ENCODE peak calls at places on chromosomes 11 and 22, in four cellular contexts. One of them, this sample, is unnamed.

GRCh38 chr11:68825603-68826002 is 16.1 kb downstream of the CPT1A start:
- DNase-seq in upper lobe of left lung: peak; percentile 70
- DNase-seq in stomach: peak; percentile 74
- DNase-seq in GM12891: no peak
- DNase-seq in this sample: no peak

GRCh38 chr11:70490208-70490607 is 91.9 kb downstream of the CTTN start:
- DNase-seq in GM12891: no peak
- DNase-seq in stomach: no peak
- DNase-seq in upper lobe of left lung: no peak
- DNase-seq in this sample: peak; percentile 45

GRCh38 chr11:10139081-10139480 is 154.9 kb downstream of the SBF2 start:
- DNase-seq in stomach: no peak
- DNase-seq in GM12891: no peak
- DNase-seq in upper lobe of left lung: no peak
- DNase-seq in this sample: no peak

GRCh38 chr11:7612661-7613393 is 60.5 kb downstream of the CYB5R2 start:
- DNase-seq in stomach: peak; percentile 62
- DNase-seq in GM12891: no peak
- DNase-seq in upper lobe of left lung: no peak
- DNase-seq in this sample: no peak

GRCh38 chr11:25200925-25201324 is 704.1 kb downstream of the LUZP2 start:
- DNase-seq in stomach: no peak
- DNase-seq in upper lobe of left lung: no peak
- DNase-seq in GM12891: no peak
- DNase-seq in this sample: no peak

GRCh38 chr11:19511413-19512183 is 201.0 kb upstream of the NAV2 start:
- DNase-seq in stomach: peak; percentile 46
- DNase-seq in upper lobe of left lung: no peak
- DNase-seq in GM12891: no peak
- DNase-seq in this sample: no peak

GRCh38 chr22:42074153-42074750 is at the start of gene PHETA2:
- DNase-seq in upper lobe of left lung: peak; percentile 58
- DNase-seq in stomach: peak; percentile 61
- DNase-seq in GM12891: no peak
- DNase-seq in this sample: peak; percentile 43

GRCh38 chr11:74989269-74989655 is 529 bp downstream of the NEU3 start:
- DNase-seq in upper lobe of left lung: no peak
- DNase-seq in GM12891: no peak
- DNase-seq in stomach: no peak
- DNase-seq in this sample: no peak

GRCh38 chr11:12552677-12553076 is 121.5 kb upstream of the TEAD1 start:
- DNase-seq in GM12891: no peak
- DNase-seq in upper lobe of left lung: no peak
- DNase-seq in stomach: no peak
- DNase-seq in this sample: no peak

GRCh38 chr22:28017558-28017820 is 98.4 kb upstream of the PITPNB start:
- DNase-seq in upper lobe of left lung: no peak
- DNase-seq in stomach: no peak
- DNase-seq in GM12891: no peak
- DNase-seq in this sample: no peak

GRCh38 chr11:109747839-109748238 is 325.8 kb downstream of the C11orf87 start:
- DNase-seq in stomach: no peak
- DNase-seq in upper lobe of left lung: peak; percentile 23
- DNase-seq in GM12891: no peak
- DNase-seq in this sample: no peak

GRCh38 chr22:37563153-37564081 is 3.1 kb downstream of the CDC42EP1 start:
- DNase-seq in GM12891: no peak
- DNase-seq in stomach: peak; percentile 82
- DNase-seq in upper lobe of left lung: peak; percentile 77
- DNase-seq in this sample: no peak

GRCh38 chr22:39183991-39184585 is 31.6 kb upstream of the CBX7 start:
- DNase-seq in stomach: no peak
- DNase-seq in GM12891: no peak
- DNase-seq in upper lobe of left lung: no peak
- DNase-seq in this sample: no peak

GRCh38 chr22:41288245-41288946 is 2.4 kb upstream of the RANGAP1 start:
- DNase-seq in stomach: peak; percentile 37
- DNase-seq in GM12891: no peak
- DNase-seq in upper lobe of left lung: peak; percentile 59
- DNase-seq in this sample: no peak

GRCh38 chr11:122180435-122180834 is 64.4 kb upstream of the BLID start:
- DNase-seq in GM12891: no peak
- DNase-seq in stomach: no peak
- DNase-seq in upper lobe of left lung: no peak
- DNase-seq in this sample: no peak

GRCh38 chr11:112086422-112087191 is at the start of the genes SDHD and TIMM8B:
- DNase-seq in GM12891: peak; percentile 79
- DNase-seq in upper lobe of left lung: peak; percentile 94
- DNase-seq in stomach: peak; percentile 95
- DNase-seq in this sample: peak; percentile 77
- TF ChIP-seq POLR2A in GM12891: peak; percentile 88
- TF ChIP-seq POLR2A in upper lobe of left lung: no peak
- TF ChIP-seq POLR2A in stomach: no peak
- TF ChIP-seq POLR2A in this sample: peak; percentile 96

DNA sequence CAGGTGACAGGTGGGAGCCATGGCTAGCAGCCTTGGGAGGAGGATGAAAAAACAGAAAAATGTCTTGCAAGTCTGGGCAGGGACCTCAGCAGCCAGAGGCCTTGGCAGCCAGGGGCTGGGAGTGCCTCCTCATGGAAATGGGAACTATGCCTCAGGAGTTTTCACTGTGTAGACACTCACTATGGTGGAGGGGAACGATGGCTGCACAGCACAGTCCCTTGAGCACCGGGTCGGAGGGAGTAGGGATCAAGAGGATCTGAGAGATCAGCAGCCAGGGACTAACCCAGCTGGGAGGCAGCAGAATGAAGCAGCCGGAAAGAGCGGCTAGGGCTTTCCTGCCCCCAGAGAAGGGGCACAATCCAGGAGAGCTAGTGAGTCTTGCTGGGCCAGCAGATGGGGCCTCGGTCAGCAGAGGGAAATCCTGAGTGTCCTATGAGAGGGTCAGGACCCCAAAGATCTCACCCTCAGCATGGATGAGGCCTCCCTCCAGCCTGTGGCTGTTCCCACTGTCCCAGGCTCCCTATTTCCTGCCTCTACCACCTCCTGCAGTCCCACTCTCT is 6.2 kb upstream of the FTH1 start:
- DNase-seq in stomach: no peak
- DNase-seq in upper lobe of left lung: no peak
- DNase-seq in GM12891: no peak
- DNase-seq in this sample: no peak
- TF ChIP-seq POLR2AphosphoS5 in stomach: no peak
- TF ChIP-seq POLR2AphosphoS5 in upper lobe of left lung: no peak
- TF ChIP-seq POLR2AphosphoS5 in GM12891: no peak
- TF ChIP-seq POLR2AphosphoS5 in this sample: no peak

DNA sequence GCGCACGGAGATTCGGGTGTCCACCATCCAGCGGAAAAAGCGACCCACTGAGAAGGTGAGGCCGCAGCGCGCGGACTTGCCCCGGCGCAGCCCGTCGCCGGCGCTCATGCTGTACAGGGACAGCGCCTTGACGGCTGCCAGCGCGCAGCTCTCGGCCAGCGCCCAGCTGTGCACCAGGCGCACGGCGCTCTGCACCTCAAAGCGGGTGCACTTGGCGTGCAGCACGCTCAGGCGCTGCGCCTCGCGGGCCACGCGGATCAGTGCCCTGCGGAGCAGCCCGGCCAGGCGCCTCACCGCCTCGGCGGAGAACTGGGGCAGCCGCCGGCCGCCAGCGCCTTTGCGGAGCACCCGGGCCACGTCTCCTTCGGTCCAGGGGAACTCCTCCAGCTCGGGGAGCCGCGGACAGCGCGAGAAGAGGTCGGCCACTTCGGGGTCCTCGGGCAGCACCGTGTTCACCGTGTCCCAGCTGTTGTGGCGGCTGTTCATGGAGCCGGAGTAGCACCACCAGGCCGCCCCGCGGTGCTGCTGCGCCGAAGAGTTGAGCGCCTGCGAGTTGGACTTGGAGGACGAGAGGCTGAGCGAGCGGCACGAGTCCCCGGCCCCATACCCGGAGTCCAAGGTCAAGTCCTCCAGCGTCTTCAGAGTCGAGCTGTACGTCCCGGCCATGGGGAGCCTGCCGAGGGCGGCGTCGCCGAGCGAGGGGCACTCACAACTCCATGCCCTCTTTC is 728 bp downstream of the ABTB2 start:
- DNase-seq in upper lobe of left lung: peak; percentile 61
- DNase-seq in GM12891: peak; percentile 37
- DNase-seq in stomach: peak; percentile 63
- DNase-seq in this sample: peak; percentile 35
- TF ChIP-seq POLR2A in upper lobe of left lung: no peak
- TF ChIP-seq POLR2A in GM12891: no peak
- TF ChIP-seq POLR2A in stomach: no peak
- TF ChIP-seq POLR2A in this sample: no peak

GRCh38 chr22:33897621-33897910 is 22.7 kb downstream of the LARGE1 start:
- DNase-seq in GM12891: no peak
- DNase-seq in stomach: no peak
- DNase-seq in upper lobe of left lung: no peak
- DNase-seq in this sample: no peak
- TF ChIP-seq POLR2AphosphoS5 in GM12891: no peak
- TF ChIP-seq POLR2AphosphoS5 in stomach: no peak
- TF ChIP-seq POLR2AphosphoS5 in upper lobe of left lung: no peak
- TF ChIP-seq POLR2AphosphoS5 in this sample: no peak

GRCh38 chr22:30423959-30424380 is 1.6 kb upstream of the MTFP1 start:
- DNase-seq in GM12891: peak; percentile 91
- DNase-seq in stomach: peak; percentile 99
- DNase-seq in upper lobe of left lung: peak; percentile 98
- DNase-seq in this sample: peak; percentile 94
- TF ChIP-seq POLR2A in GM12891: peak; percentile 46
- TF ChIP-seq POLR2A in stomach: peak; percentile 64
- TF ChIP-seq POLR2A in upper lobe of left lung: no peak
- TF ChIP-seq POLR2A in this sample: peak; percentile 30

GRCh38 chr11:106426696-106427095 is 349.2 kb downstream of the AASDHPPT start:
- DNase-seq in stomach: no peak
- DNase-seq in GM12891: no peak
- DNase-seq in upper lobe of left lung: no peak
- DNase-seq in this sample: no peak

GRCh38 chr11:106421673-106422292 is 344.3 kb downstream of the AASDHPPT start:
- DNase-seq in upper lobe of left lung: no peak
- DNase-seq in GM12891: no peak
- DNase-seq in stomach: no peak
- DNase-seq in this sample: no peak

GRCh38 chr11:106422585-106422984 is 345.1 kb downstream of the AASDHPPT start:
- DNase-seq in GM12891: no peak
- DNase-seq in upper lobe of left lung: no peak
- DNase-seq in stomach: no peak
- DNase-seq in this sample: no peak

GRCh38 chr11:106425819-106426218 is 348.4 kb downstream of the AASDHPPT start:
- DNase-seq in stomach: no peak
- DNase-seq in upper lobe of left lung: no peak
- DNase-seq in GM12891: no peak
- DNase-seq in this sample: no peak

DNA sequence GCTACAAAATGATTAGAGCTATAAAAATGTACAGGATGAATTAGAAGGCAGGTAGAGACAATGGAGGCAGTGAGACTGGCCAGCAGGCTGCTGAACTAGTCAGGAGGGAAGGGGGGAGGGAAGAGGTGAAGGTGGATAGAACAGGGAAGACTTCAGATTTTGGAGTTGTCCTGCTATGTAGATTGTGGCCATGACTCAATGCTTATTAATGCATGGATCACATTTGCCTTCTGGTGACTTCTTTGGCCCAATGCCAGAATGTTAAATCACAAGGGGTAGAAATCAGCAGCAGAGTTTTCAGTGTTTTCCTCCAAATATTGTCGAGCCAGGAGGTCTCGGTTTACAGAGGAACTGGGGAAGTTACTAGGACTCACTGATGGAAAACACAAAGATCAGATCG is 346.6 kb downstream of the AASDHPPT start:
- DNase-seq in GM12891: no peak
- DNase-seq in stomach: no peak
- DNase-seq in upper lobe of left lung: no peak
- DNase-seq in this sample: no peak
- TF ChIP-seq POLR2AphosphoS5 in GM12891: no peak
- TF ChIP-seq POLR2AphosphoS5 in stomach: no peak
- TF ChIP-seq POLR2AphosphoS5 in upper lobe of left lung: no peak
- TF ChIP-seq POLR2AphosphoS5 in this sample: no peak

GRCh38 chr22:45548991-45549736 is 46.5 kb downstream of the FBLN1 start:
- DNase-seq in stomach: peak; percentile 46
- DNase-seq in upper lobe of left lung: peak; percentile 41
- DNase-seq in GM12891: no peak
- DNase-seq in this sample: no peak
- TF ChIP-seq POLR2A in stomach: no peak
- TF ChIP-seq POLR2A in upper lobe of left lung: no peak
- TF ChIP-seq POLR2A in GM12891: no peak
- TF ChIP-seq POLR2A in this sample: no peak

GRCh38 chr11:76209956-76210885 is 3.9 kb upstream of the WNT11 start:
- DNase-seq in GM12891: no peak
- DNase-seq in stomach: peak; percentile 50
- DNase-seq in upper lobe of left lung: peak; percentile 51
- DNase-seq in this sample: no peak
- TF ChIP-seq POLR2AphosphoS5 in GM12891: no peak
- TF ChIP-seq POLR2AphosphoS5 in stomach: peak; percentile 54
- TF ChIP-seq POLR2AphosphoS5 in upper lobe of left lung: no peak
- TF ChIP-seq POLR2AphosphoS5 in this sample: no peak

GRCh38 chr11:134391656-134392055 is 20.4 kb downstream of the B3GAT1 start:
- DNase-seq in upper lobe of left lung: no peak
- DNase-seq in stomach: no peak
- DNase-seq in GM12891: no peak
- DNase-seq in this sample: no peak
- TF ChIP-seq POLR2A in upper lobe of left lung: no peak
- TF ChIP-seq POLR2A in stomach: no peak
- TF ChIP-seq POLR2A in GM12891: no peak
- TF ChIP-seq POLR2A in this sample: no peak

DNA sequence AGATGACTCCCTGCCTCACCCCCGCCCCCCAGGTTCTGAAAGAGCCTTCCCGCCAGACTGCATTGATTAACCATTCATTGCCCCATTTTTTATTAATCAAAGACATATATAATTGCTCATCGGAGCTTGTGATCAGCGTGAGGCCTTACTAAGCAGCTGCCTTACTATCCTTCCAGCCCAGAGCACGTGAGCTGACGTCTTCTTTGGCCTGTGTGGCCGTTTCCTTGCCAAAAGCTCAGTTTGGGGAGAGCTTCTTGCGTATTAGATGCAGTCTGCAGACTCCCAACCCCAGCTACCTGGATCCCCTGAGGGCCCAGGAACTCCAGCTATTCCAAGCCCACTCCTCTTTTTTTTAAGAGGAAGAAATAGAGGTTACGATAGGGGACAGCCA is 766 bp upstream of the SLC43A3 start:
- DNase-seq in upper lobe of left lung: peak; percentile 27
- DNase-seq in GM12891: no peak
- DNase-seq in stomach: peak; percentile 41
- DNase-seq in this sample: no peak
- TF ChIP-seq POLR2AphosphoS5 in upper lobe of left lung: no peak
- TF ChIP-seq POLR2AphosphoS5 in GM12891: no peak
- TF ChIP-seq POLR2AphosphoS5 in stomach: no peak
- TF ChIP-seq POLR2AphosphoS5 in this sample: no peak

This sample was measured in GM12892.